ENCODE peak calls at places on chromosomes 11 and 22, in ten cellular contexts. One of them, this sample, is unnamed. For H3K9me3, the result is how much of the 10 kb centered on the place peaks cover.

GRCh38 chr22:35622132-35622913 is 5.2 kb upstream of the MB start:
- DNase-seq in SK-N-SH: peak
- DNase-seq in trophoblast cell: no peak
- DNase-seq in fibroblast of lung: no peak
- DNase-seq in neuronal stem cell: no peak
- DNase-seq in HepG2: no peak
- DNase-seq in neural progenitor cell: peak
- DNase-seq in K562: no peak
- DNase-seq in GM12878: no peak
- DNase-seq in PC-3: peak
- DNase-seq in this sample: peak

GRCh38 chr22:46929046-46929688 is 166.7 kb downstream of the TBC1D22A start:
- DNase-seq in GM12878: no peak
- DNase-seq in fibroblast of lung: peak
- DNase-seq in PC-3: no peak
- DNase-seq in neuronal stem cell: no peak
- DNase-seq in HepG2: no peak
- DNase-seq in K562: no peak
- DNase-seq in SK-N-SH: no peak
- DNase-seq in neural progenitor cell: no peak
- DNase-seq in trophoblast cell: no peak
- DNase-seq in this sample: no peak

GRCh38 chr11:103924166-103925013 is 112.0 kb upstream of the DDI1 start:
- DNase-seq in GM12878: no peak
- DNase-seq in trophoblast cell: no peak
- DNase-seq in SK-N-SH: no peak
- DNase-seq in neuronal stem cell: no peak
- DNase-seq in K562: no peak
- DNase-seq in fibroblast of lung: no peak
- DNase-seq in neural progenitor cell: no peak
- DNase-seq in PC-3: no peak
- DNase-seq in HepG2: no peak
- DNase-seq in this sample: no peak

GRCh38 chr22:47063606-47064005 is 301.2 kb downstream of the TBC1D22A start:
- DNase-seq in GM12878: no peak
- DNase-seq in neural progenitor cell: no peak
- DNase-seq in HepG2: no peak
- DNase-seq in trophoblast cell: no peak
- DNase-seq in fibroblast of lung: no peak
- DNase-seq in SK-N-SH: no peak
- DNase-seq in K562: no peak
- DNase-seq in neuronal stem cell: no peak
- DNase-seq in PC-3: no peak
- DNase-seq in this sample: no peak

GRCh38 chr22:19043111-19044085 is 78.8 kb downstream of the DGCR2 start:
- DNase-seq in PC-3: no peak
- DNase-seq in HepG2: no peak
- DNase-seq in GM12878: no peak
- DNase-seq in K562: peak
- DNase-seq in SK-N-SH: no peak
- DNase-seq in neuronal stem cell: no peak
- DNase-seq in trophoblast cell: no peak
- DNase-seq in neural progenitor cell: no peak
- DNase-seq in fibroblast of lung: no peak
- DNase-seq in this sample: peak

GRCh38 chr11:96021901-96022650 is 98.2 kb upstream of the MTMR2 start:
- DNase-seq in GM12878: no peak
- DNase-seq in neural progenitor cell: peak
- DNase-seq in PC-3: no peak
- DNase-seq in K562: no peak
- DNase-seq in SK-N-SH: no peak
- DNase-seq in HepG2: no peak
- DNase-seq in fibroblast of lung: no peak
- DNase-seq in trophoblast cell: no peak
- DNase-seq in neuronal stem cell: no peak
- DNase-seq in this sample: no peak

GRCh38 chr11:13535819-13536218 is 40.0 kb upstream of the PTH start:
- DNase-seq in neuronal stem cell: no peak
- DNase-seq in trophoblast cell: no peak
- DNase-seq in PC-3: peak
- DNase-seq in neural progenitor cell: peak
- DNase-seq in SK-N-SH: peak
- DNase-seq in HepG2: peak
- DNase-seq in GM12878: no peak
- DNase-seq in fibroblast of lung: no peak
- DNase-seq in K562: peak
- DNase-seq in this sample: no peak

GRCh38 chr11:117443269-117444186 is 115.9 kb downstream of the CEP164 start:
- DNase-seq in K562: peak
- DNase-seq in neuronal stem cell: peak
- DNase-seq in PC-3: peak
- DNase-seq in SK-N-SH: peak
- DNase-seq in GM12878: no peak
- DNase-seq in fibroblast of lung: peak
- DNase-seq in trophoblast cell: peak
- DNase-seq in HepG2: peak
- DNase-seq in neural progenitor cell: peak
- DNase-seq in this sample: peak

GRCh38 chr11:44633641-44634040 is 68.2 kb downstream of the CD82 start:
- DNase-seq in PC-3: no peak
- DNase-seq in K562: no peak
- DNase-seq in GM12878: no peak
- DNase-seq in neuronal stem cell: no peak
- DNase-seq in neural progenitor cell: no peak
- DNase-seq in fibroblast of lung: no peak
- DNase-seq in trophoblast cell: no peak
- DNase-seq in HepG2: no peak
- DNase-seq in SK-N-SH: peak
- DNase-seq in this sample: no peak

GRCh38 chr11:86869966-86870570 is 69.7 kb downstream of the PRSS23 start:
- DNase-seq in K562: peak
- DNase-seq in SK-N-SH: peak
- DNase-seq in fibroblast of lung: peak
- DNase-seq in HepG2: peak
- DNase-seq in GM12878: no peak
- DNase-seq in trophoblast cell: peak
- DNase-seq in neural progenitor cell: peak
- DNase-seq in neuronal stem cell: peak
- DNase-seq in PC-3: peak
- DNase-seq in this sample: no peak

DNA sequence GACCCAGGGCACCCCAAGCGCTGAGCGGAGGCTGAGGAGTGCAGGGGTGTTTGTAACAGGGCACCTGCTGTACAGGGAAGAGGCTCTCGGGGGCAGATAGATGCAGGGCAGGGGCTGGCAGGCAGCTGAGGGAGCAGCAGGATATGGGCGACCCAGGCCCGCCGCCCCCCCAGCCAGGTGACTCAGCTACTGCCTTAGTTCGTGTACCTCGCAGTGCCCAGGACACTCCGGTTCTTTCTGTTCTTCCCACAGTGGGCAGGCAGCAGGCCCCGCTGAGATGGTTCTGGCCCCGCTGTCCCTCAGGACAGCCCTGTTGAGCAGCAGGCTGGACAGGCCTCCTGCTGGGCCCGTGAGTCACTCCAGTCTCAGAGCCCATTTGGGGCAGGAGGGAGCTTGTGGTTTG is 16.2 kb downstream of the PHLDA2 start:
- DNase-seq in fibroblast of lung: peak
- DNase-seq in neural progenitor cell: no peak
- DNase-seq in PC-3: peak
- DNase-seq in trophoblast cell: peak
- DNase-seq in SK-N-SH: peak
- DNase-seq in GM12878: no peak
- DNase-seq in neuronal stem cell: no peak
- DNase-seq in K562: peak
- DNase-seq in HepG2: no peak
- DNase-seq in this sample: no peak
- H3K9ac ChIP-seq in fibroblast of lung: no peak
- H3K9ac ChIP-seq in neural progenitor cell: no peak
- H3K9ac ChIP-seq in PC-3: peak
- H3K9ac ChIP-seq in trophoblast cell: no peak
- H3K9ac ChIP-seq in SK-N-SH: peak
- H3K9ac ChIP-seq in GM12878: no peak
- H3K9ac ChIP-seq in neuronal stem cell: peak
- H3K9ac ChIP-seq in K562: peak
- H3K9ac ChIP-seq in HepG2: no peak
- H3K9ac ChIP-seq in this sample: no peak

DNA sequence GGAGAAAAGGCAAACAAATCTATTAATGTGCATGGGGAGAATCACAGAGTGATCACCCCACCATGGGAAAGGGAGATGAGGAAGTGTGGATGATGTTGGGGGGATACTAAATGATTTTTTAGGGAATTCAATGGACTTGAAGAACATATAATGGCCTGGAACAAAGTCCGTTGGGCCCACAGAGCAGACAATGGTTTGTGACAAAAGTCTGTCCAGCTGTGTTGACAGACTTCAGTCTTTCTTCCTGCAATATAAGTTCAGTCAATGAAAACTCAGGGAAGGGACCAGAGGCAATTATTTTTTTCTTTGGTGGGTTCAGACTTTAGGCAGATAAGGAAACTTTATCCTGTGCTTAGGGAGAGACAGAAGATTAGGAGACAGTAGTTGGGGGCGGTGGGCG is 18.0 kb upstream of the HORMAD2 start:
- DNase-seq in GM12878: no peak
- DNase-seq in K562: no peak
- DNase-seq in neuronal stem cell: no peak
- DNase-seq in fibroblast of lung: no peak
- DNase-seq in HepG2: no peak
- DNase-seq in neural progenitor cell: no peak
- DNase-seq in PC-3: no peak
- DNase-seq in trophoblast cell: no peak
- DNase-seq in SK-N-SH: no peak
- DNase-seq in this sample: no peak
- H3K9me3 ChIP-seq in GM12878: under half
- H3K9me3 ChIP-seq in K562: under half
- H3K9me3 ChIP-seq in neuronal stem cell: under half
- H3K9me3 ChIP-seq in fibroblast of lung: under half
- H3K9me3 ChIP-seq in HepG2: under half
- H3K9me3 ChIP-seq in neural progenitor cell: under half
- H3K9me3 ChIP-seq in PC-3: under half
- H3K9me3 ChIP-seq in trophoblast cell: under half
- H3K9me3 ChIP-seq in SK-N-SH: under half
- H3K9me3 ChIP-seq in this sample: under half

GRCh38 chr11:65592840-65593517 is 2.6 kb downstream of the KCNK7 start:
- DNase-seq in trophoblast cell: peak
- DNase-seq in K562: no peak
- DNase-seq in SK-N-SH: peak
- DNase-seq in GM12878: no peak
- DNase-seq in neuronal stem cell: no peak
- DNase-seq in fibroblast of lung: no peak
- DNase-seq in neural progenitor cell: no peak
- DNase-seq in PC-3: no peak
- DNase-seq in HepG2: no peak
- DNase-seq in this sample: no peak
- H3K9ac ChIP-seq in trophoblast cell: no peak
- H3K9ac ChIP-seq in K562: no peak
- H3K9ac ChIP-seq in SK-N-SH: no peak
- H3K9ac ChIP-seq in GM12878: no peak
- H3K9ac ChIP-seq in neuronal stem cell: peak
- H3K9ac ChIP-seq in fibroblast of lung: no peak
- H3K9ac ChIP-seq in neural progenitor cell: no peak
- H3K9ac ChIP-seq in PC-3: no peak
- H3K9ac ChIP-seq in HepG2: no peak
- H3K9ac ChIP-seq in this sample: no peak

GRCh38 chr11:130278151-130278550 is 36.6 kb downstream of the ZBTB44 start:
- DNase-seq in GM12878: peak
- DNase-seq in PC-3: no peak
- DNase-seq in K562: no peak
- DNase-seq in HepG2: no peak
- DNase-seq in fibroblast of lung: no peak
- DNase-seq in neural progenitor cell: no peak
- DNase-seq in SK-N-SH: no peak
- DNase-seq in neuronal stem cell: no peak
- DNase-seq in trophoblast cell: no peak
- DNase-seq in this sample: no peak

GRCh38 chr11:130278745-130279144 is 36.0 kb downstream of the ZBTB44 start:
- DNase-seq in HepG2: no peak
- DNase-seq in neural progenitor cell: no peak
- DNase-seq in SK-N-SH: no peak
- DNase-seq in PC-3: no peak
- DNase-seq in trophoblast cell: no peak
- DNase-seq in K562: no peak
- DNase-seq in neuronal stem cell: no peak
- DNase-seq in GM12878: no peak
- DNase-seq in fibroblast of lung: peak
- DNase-seq in this sample: no peak

DNA sequence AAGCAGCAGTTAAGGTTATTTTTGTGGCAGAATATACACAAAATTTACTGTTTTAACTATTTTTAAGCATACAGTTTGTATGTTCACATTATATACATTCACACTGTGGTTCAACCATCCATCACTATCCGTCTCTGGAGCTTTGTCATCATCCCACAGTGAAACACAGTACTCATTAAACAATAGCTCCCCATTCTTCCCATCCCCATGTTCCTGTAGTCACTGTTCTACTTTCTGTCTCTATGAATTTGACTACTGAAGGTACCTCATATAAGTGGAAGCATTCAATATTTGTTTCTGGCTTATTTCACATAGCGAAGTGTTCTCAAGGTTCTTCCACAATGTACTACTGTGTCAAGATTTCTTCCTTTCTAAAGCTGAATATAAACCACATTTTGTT is 32.6 kb downstream of the ZBTB44 start:
- DNase-seq in HepG2: no peak
- DNase-seq in SK-N-SH: no peak
- DNase-seq in PC-3: no peak
- DNase-seq in neural progenitor cell: no peak
- DNase-seq in neuronal stem cell: no peak
- DNase-seq in GM12878: no peak
- DNase-seq in K562: no peak
- DNase-seq in trophoblast cell: no peak
- DNase-seq in fibroblast of lung: no peak
- DNase-seq in this sample: no peak
- H3K9me3 ChIP-seq in HepG2: under half
- H3K9me3 ChIP-seq in SK-N-SH: under half
- H3K9me3 ChIP-seq in PC-3: under half
- H3K9me3 ChIP-seq in neural progenitor cell: under half
- H3K9me3 ChIP-seq in neuronal stem cell: under half
- H3K9me3 ChIP-seq in GM12878: under half
- H3K9me3 ChIP-seq in K562: under half
- H3K9me3 ChIP-seq in trophoblast cell: under half
- H3K9me3 ChIP-seq in fibroblast of lung: under half
- H3K9me3 ChIP-seq in this sample: under half